ENCODE peak calls at places on chromosomes 11 and 22, in four cellular contexts. V is fibroblast of mammary gland, Q is Panc1, O is endothelial cell. K is an unnamed sample.

GRCh38 chr11:15114501-15115475 is at the start of gene INSC:
- DNase-seq in V (peak), Q (no peak), O (peak), K (no peak)

GRCh38 chr11:122201126-122201525 is 85.1 kb upstream of the BLID start:
- DNase-seq in V (no peak), Q (no peak), O (no peak), K (no peak)

GRCh38 chr22:31244044-31244942 is 32.2 kb downstream of the LIMK2 start:
- DNase-seq in V (peak), Q (no peak), O (no peak), K (peak)

GRCh38 chr11:126596474-126596873 is 241.0 kb downstream of the ST3GAL4 start:
- DNase-seq in V (no peak), Q (no peak), O (no peak), K (no peak)

GRCh38 chr11:66728760-66729385 is at the start of gene SPTBN2:
- DNase-seq in V (no peak), Q (no peak), O (no peak), K (no peak)

GRCh38 chr11:114165326-114166230 is 106.1 kb downstream of the ZBTB16 start:
- DNase-seq in V (no peak), Q (no peak), O (no peak), K (no peak)

GRCh38 chr11:94181943-94182342 is 53.3 kb downstream of the PANX1 start:
- DNase-seq in V (no peak), Q (no peak), O (no peak), K (no peak)

GRCh38 chr11:23988381-23989006 is 508.4 kb upstream of the LUZP2 start:
- DNase-seq in V (peak), Q (no peak), O (no peak), K (peak)

GRCh38 chr22:38649841-38650522 is 6.2 kb downstream of the FAM227A start:
- DNase-seq in V (no peak), Q (no peak), O (no peak), K (no peak)

GRCh38 chr22:18966748-18967147 is 30.7 kb upstream of the PRODH start:
- DNase-seq in V (no peak), Q (no peak), O (no peak), K (no peak)

GRCh38 chr22:41052661-41053490 is 39.5 kb upstream of the EP300 start:
- DNase-seq in V (peak), Q (no peak), O (no peak), K (peak)

GRCh38 chr11:131817701-131818188 is 447.3 kb downstream of the NTM start:
- DNase-seq in V (no peak), Q (no peak), O (no peak), K (no peak)

GRCh38 chr11:60175860-60176275 is 7.0 kb downstream of the MS4A6A start:
- DNase-seq in V (no peak), Q (no peak), O (no peak), K (no peak)

GRCh38 chr11:105466582-105467228 is 143.2 kb upstream of the GRIA4 start:
- DNase-seq in V (peak), Q (no peak), O (no peak), K (peak)

GRCh38 chr11:17343907-17344306 is 7.7 kb upstream of the NCR3LG1 start:
- DNase-seq in V (peak), Q (no peak), O (no peak), K (peak)

GRCh38 chr11:10314199-10315072 is 9.6 kb downstream of the ADM start:
- DNase-seq in V (peak), Q (no peak), O (no peak), K (peak)

GRCh38 chr11:61609970-61610347 is 29.1 kb upstream of the SYT7 start:
- DNase-seq in V (no peak), Q (no peak), O (no peak), K (no peak)

GRCh38 chr22:28029201-28029948 is 110.3 kb upstream of the PITPNB start:
- DNase-seq in V (peak), Q (no peak), O (peak), K (peak)

GRCh38 chr11:63362196-63362829 is 7.3 kb upstream of the SLC22A9 start:
- DNase-seq in V (no peak), Q (no peak), O (no peak), K (no peak)

GRCh38 chr22:37752189-37753061 is 55.3 kb upstream of the GCAT start:
- DNase-seq in V (peak), Q (peak), O (no peak), K (peak)

GRCh38 chr11:95100191-95100648 is 10.6 kb downstream of the ENDOD1 start:
- DNase-seq in V (no peak), Q (no peak), O (no peak), K (no peak)

GRCh38 chr11:126328444-126328843 is 24.6 kb downstream of the DCPS start:
- DNase-seq in V (no peak), Q (no peak), O (no peak), K (no peak)

GRCh38 chr22:39429916-39430575 is 26.8 kb upstream of the MGAT3 start:
- DNase-seq in V (no peak), Q (no peak), O (no peak), K (no peak)

GRCh38 chr11:76566811-76567210 is 103.7 kb downstream of the LRRC32 start:
- DNase-seq in V (no peak), Q (no peak), O (no peak), K (no peak)

GRCh38 chr11:69122642-69123431 is 32.9 kb upstream of the SMIM38 start:
- DNase-seq in V (peak), Q (peak), O (peak), K (peak)

GRCh38 chr11:18012314-18012905 is 437 bp downstream of the SERGEF start:
- DNase-seq in V (peak), Q (no peak), O (no peak), K (peak)

GRCh38 chr11:17786824-17787525 is 52.4 kb downstream of the KCNC1 start:
- DNase-seq in V (peak), Q (no peak), O (no peak), K (peak)

GRCh38 chr11:288328-289144 is at the start of gene PGGHG:
- DNase-seq in V (no peak), Q (no peak), O (peak), K (no peak)

GRCh38 chr22:19800306-19800705 is 39.7 kb downstream of the TBX1 start:
- DNase-seq in V (no peak), Q (no peak), O (no peak), K (no peak)

GRCh38 chr11:124535552-124536232 is 7.8 kb downstream of the OR8B12 start:
- DNase-seq in V (peak), Q (no peak), O (no peak), K (peak)

GRCh38 chr11:71355266-71355665 is 92.9 kb downstream of the DHCR7 start:
- DNase-seq in V (peak), Q (no peak), O (no peak), K (peak)

GRCh38 chr11:106482920-106483761 is 405.7 kb downstream of the AASDHPPT start:
- DNase-seq in V (peak), Q (peak), O (no peak), K (peak)

GRCh38 chr11:79438631-79439429 is 2.0 kb downstream of the TENM4 start:
- DNase-seq in V (peak), Q (no peak), O (peak), K (peak)

GRCh38 chr11:47724041-47724729 is 9.0 kb upstream of the AGBL2 start:
- DNase-seq in V (peak), Q (no peak), O (no peak), K (peak)

GRCh38 chr22:41305646-41306045 is 4.3 kb downstream of the ZC3H7B start:
- DNase-seq in V (peak), Q (no peak), O (no peak), K (peak)

GRCh38 chr11:20110908-20111669 is 49.2 kb downstream of the DBX1 start:
- DNase-seq in V (peak), Q (peak), O (peak), K (peak)

GRCh38 chr11:74238243-74238642 is 67.2 kb downstream of the PPME1 start:
- DNase-seq in V (no peak), Q (no peak), O (no peak), K (no peak)

GRCh38 chr11:108278546-108278945 is 55.7 kb downstream of the ATM start:
- DNase-seq in V (peak), Q (no peak), O (no peak), K (peak)

GRCh38 chr11:81966340-81966739 is 767.3 kb downstream of the FAM181B start:
- DNase-seq in V (no peak), Q (no peak), O (no peak), K (peak)

GRCh38 chr11:81967242-81967641 is 766.4 kb downstream of the FAM181B start:
- DNase-seq in V (no peak), Q (no peak), O (no peak), K (peak)

GRCh38 chr11:81959341-81959740 is 774.3 kb downstream of the FAM181B start:
- DNase-seq in V (no peak), Q (no peak), O (no peak), K (no peak)

GRCh38 chr11:81963018-81963417 is 770.6 kb downstream of the FAM181B start:
- DNase-seq in V (peak), Q (no peak), O (no peak), K (peak)
- TF ChIP-seq CTCF in V (peak), Q (no peak), O (peak), K (no peak)

GRCh38 chr11:46127150-46127638 is 5.9 kb upstream of the PHF21A start:
- DNase-seq in V (peak), Q (no peak), O (no peak), K (peak)
- TF ChIP-seq CTCF in V (peak), Q (peak), O (no peak), K (peak)

GRCh38 chr11:58745705-58746364 is 14.1 kb upstream of the GLYAT start:
- DNase-seq in V (no peak), Q (no peak), O (no peak), K (no peak)

GRCh38 chr11:58742140-58742539 is 10.4 kb upstream of the GLYAT start:
- DNase-seq in V (no peak), Q (no peak), O (no peak), K (no peak)

GRCh38 chr11:58741127-58741526 is 9.4 kb upstream of the GLYAT start:
- DNase-seq in V (no peak), Q (no peak), O (no peak), K (no peak)

GRCh38 chr11:58744988-58745704 is 13.4 kb upstream of the GLYAT start:
- DNase-seq in V (no peak), Q (no peak), O (no peak), K (no peak)

GRCh38 chr11:58742981-58743880 is 11.5 kb upstream of the GLYAT start:
- DNase-seq in V (no peak), Q (no peak), O (no peak), K (no peak)
- TF ChIP-seq CTCF in V (peak), Q (peak), O (no peak), K (peak)

DNA sequence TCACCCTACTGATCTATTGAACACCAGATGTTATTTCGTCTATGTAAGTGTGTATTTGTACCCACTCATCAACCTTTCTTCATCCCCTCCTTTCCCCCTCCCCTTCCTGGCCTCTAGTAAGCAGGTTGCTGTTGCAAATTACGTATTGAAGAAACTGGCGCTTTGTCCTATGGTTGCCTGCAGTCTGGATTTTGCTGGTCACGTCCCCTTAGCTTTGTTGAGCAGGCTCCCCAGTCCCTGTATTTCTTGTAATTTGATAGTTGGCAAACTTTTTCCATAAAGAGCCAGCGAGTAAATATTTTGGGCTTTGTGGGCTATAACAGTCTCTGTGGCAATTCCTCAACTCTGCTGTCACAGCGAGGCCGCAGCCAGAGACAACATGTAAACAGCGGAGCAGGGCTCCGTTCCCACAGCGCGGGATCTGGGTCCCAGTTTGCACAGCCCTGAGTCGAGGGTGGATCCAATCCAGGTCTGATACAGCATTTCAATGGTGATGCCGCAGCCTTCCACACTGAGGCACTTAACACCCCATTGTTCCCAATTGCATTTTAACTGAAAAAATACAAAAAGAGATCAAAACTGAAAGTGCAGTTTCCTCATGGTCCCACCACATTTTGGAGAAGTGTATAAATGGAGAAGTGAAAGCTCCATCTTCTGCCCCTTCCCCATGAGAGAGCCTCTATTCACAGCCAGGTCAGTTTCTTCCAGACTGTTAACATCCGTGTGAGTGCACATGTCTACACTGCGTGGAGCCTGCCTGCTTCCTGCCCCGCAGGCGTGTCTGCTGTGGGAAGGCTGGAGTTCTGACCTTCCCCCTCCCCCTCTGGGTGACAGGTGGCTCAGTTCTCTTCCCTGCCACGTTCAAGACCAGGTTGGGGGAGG is 89.0 kb downstream of the RPS6KA4 start:
- DNase-seq in V (no peak), Q (no peak), O (no peak), K (peak)
- TF ChIP-seq CTCF in V (no peak), Q (no peak), O (no peak), K (no peak)

GRCh38 chr22:43923631-43924548 is at the start of gene PNPLA3:
- DNase-seq in V (peak), Q (no peak), O (peak), K (peak)
- TF ChIP-seq CTCF in V (no peak), Q (no peak), O (no peak), K (no peak)

GRCh38 chr11:117239295-117239694 is 6.8 kb downstream of the RNF214 start:
- DNase-seq in V (peak), Q (no peak), O (no peak), K (peak)
- TF ChIP-seq CTCF in V (peak), Q (no peak), O (no peak), K (peak)

GRCh38 chr11:83736689-83737088 is 450.5 kb upstream of the CCDC90B start:
- DNase-seq in V (no peak), Q (no peak), O (no peak), K (no peak)
- TF ChIP-seq CTCF in V (no peak), Q (no peak), O (no peak), K (no peak)

DNA sequence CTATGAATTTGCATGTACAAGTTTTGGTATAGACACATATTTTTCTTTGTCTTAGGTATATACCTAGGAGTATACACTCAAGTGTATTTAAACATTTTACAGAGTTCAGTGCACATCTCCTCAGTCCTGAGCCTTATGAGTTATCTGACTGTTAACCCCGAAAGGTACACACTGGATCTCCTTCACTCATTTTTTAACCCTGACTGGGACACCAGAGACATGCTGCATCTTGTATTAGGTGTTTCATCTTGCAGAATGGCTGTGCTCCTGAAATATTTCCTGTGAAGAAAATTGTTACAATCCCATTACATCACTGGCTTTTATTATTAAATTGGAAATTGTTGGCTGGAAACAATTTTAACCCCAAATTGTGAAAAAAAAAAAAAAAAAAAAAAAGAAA is 15.3 kb downstream of the PARVA start:
- DNase-seq in V (no peak), Q (no peak), O (no peak), K (no peak)
- TF ChIP-seq CTCF in V (no peak), Q (no peak), O (no peak), K (no peak)

GRCh38 chr11:134577801-134578200 is 165.8 kb upstream of the B3GAT1 start:
- DNase-seq in V (no peak), Q (no peak), O (no peak), K (no peak)

GRCh38 chr11:134580635-134581025 is 168.6 kb upstream of the B3GAT1 start:
- DNase-seq in V (no peak), Q (no peak), O (no peak), K (no peak)

GRCh38 chr11:134581121-134581626 is 169.1 kb upstream of the B3GAT1 start:
- DNase-seq in V (no peak), Q (no peak), O (no peak), K (no peak)

GRCh38 chr11:134579709-134580634 is 167.9 kb upstream of the B3GAT1 start:
- DNase-seq in V (no peak), Q (no peak), O (no peak), K (no peak)

DNA sequence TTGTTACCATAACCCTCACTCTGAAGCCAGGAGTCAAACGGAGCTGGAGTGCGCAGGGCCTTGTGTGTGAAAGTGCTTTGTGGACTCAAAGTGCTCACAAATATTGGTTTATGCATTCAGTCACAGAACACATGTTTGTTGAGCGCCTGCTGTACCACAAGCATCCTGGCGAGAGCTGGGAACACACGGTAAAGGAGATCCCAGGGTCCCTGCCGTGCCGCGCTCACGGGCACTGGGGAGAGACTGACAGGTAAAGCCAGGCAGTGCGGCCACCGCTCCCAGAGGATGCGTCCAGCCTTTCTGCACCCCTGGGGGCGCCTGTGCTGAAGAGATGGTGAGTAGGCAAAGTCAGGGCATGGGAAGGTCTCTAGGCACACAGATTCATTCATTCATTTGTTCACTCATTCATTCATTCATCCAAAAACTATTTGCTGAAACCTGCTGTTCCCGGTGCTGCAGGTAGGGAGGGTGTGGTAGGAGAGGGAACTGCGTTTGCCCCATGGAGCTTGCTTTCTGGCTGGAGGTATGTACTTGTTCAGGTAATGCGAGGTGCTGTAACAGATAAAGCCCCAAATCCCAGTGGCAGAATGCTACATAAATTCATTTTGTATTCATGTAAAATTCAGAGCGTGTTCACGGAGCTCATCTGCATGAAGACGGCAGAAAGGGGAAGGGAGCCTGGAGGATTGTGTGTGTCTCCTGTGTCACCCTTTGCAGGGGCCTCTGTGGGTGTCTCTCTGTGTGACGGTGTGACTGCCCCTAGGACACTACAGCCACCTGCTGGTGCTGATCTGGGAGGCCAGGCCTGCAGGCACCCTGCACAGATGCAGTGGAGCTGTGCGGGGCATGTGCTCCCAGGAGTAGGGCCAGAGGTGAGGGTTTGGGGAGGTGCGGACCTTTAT is 167.0 kb upstream of the B3GAT1 start:
- DNase-seq in V (no peak), Q (no peak), O (peak), K (no peak)
- TF ChIP-seq CTCF in V (no peak), Q (no peak), O (no peak), K (no peak)

GRCh38 chr22:49011379-49011768 is 816.3 kb downstream of the BRD1 start:
- DNase-seq in V (no peak), Q (no peak), O (no peak), K (no peak)
- TF ChIP-seq CTCF in V (no peak), Q (no peak), O (no peak), K (no peak)

K was measured in fibroblast of the aortic adventitia.